ENCODE peak calls at places on chromosomes 4 and X, in nine cellular contexts. F is breast epithelium, C is nephron progenitor cell, O is fibroblast of the aortic adventitia, T is choroid plexus epithelial cell, W is tibial artery, Z is IMR-90, I is esophagus muscularis mucosa, D is MCF 10A. H is an unnamed sample.

GRCh38 chr4:151667025-151667424 is 93.8 kb downstream of the GATB start:
- DNase-seq in C (no peak), Z (peak; percentile 34), W (no peak), O (no peak), T (no peak), F (no peak), I (no peak), D (no peak), H (no peak)

GRCh38 chrX:17635231-17635630 is 102.1 kb upstream of the SCML1 start:
- DNase-seq in F (no peak), T (peak; percentile 82), O (no peak), I (no peak), D (no peak), W (no peak), Z (peak; percentile 18), C (peak; percentile 83), H (no peak)

GRCh38 chrX:21354725-21355124 is 19.5 kb upstream of the CNKSR2 start:
- DNase-seq in I (no peak), F (no peak), D (peak; percentile 25), W (no peak), Z (no peak), C (no peak), T (no peak), O (no peak), H (no peak)

GRCh38 chr4:76752911-76753494 is 144.9 kb downstream of the SOWAHB start:
- DNase-seq in I (peak; percentile 90), D (peak; percentile 93), O (peak; percentile 94), Z (peak; percentile 100), W (peak; percentile 72), T (peak; percentile 96), F (no peak), C (no peak), H (no peak)

GRCh38 chr4:106763044-106763443 is 273.1 kb downstream of the DKK2 start:
- DNase-seq in Z (no peak), F (no peak), I (no peak), O (peak; percentile 10), T (peak; percentile 14), C (no peak), W (no peak), D (peak; percentile 27), H (no peak)

GRCh38 chrX:41036668-41037326 is 48.4 kb upstream of the USP9X start:
- DNase-seq in T (no peak), Z (no peak), D (no peak), F (no peak), O (no peak), C (no peak), W (no peak), I (no peak), H (no peak)

GRCh38 chr4:54232151-54232688 is 3.1 kb downstream of the PDGFRA start:
- DNase-seq in F (peak; percentile 19), O (peak; percentile 36), T (peak; percentile 30), C (no peak), D (no peak), I (no peak), Z (no peak), W (peak; percentile 65), H (no peak)

GRCh38 chr4:7757501-7758443 is 181.9 kb downstream of the AFAP1 start:
- DNase-seq in I (no peak), T (no peak), Z (no peak), F (no peak), D (no peak), W (no peak), C (peak; percentile 73), O (no peak), H (no peak)

GRCh38 chrX:332916-333610 is 14.5 kb upstream of the GTPBP6 start:
- DNase-seq in Z (no peak), D (no peak), O (no peak), F (no peak), T (no peak), C (no peak), I (no peak), W (no peak), H (peak; percentile 5)

GRCh38 chrX:16788477-16788876 is 2.2 kb downstream of the TXLNG start:
- DNase-seq in Z (no peak), O (peak; percentile 47), T (peak; percentile 44), F (no peak), W (peak; percentile 67), C (no peak), D (peak; percentile 65), I (no peak), H (no peak)

GRCh38 chrX:39813631-39814246 is 284.0 kb downstream of the BCOR start:
- DNase-seq in Z (peak; percentile 69), C (no peak), D (peak; percentile 79), W (peak; percentile 94), T (peak; percentile 37), O (peak; percentile 86), F (peak; percentile 87), I (peak; percentile 91), H (no peak)

GRCh38 chr4:111154924-111155323 is 532.0 kb upstream of the PITX2 start:
- DNase-seq in O (no peak), C (no peak), I (no peak), D (no peak), W (no peak), F (no peak), T (no peak), Z (no peak), H (no peak)
- TF ChIP-seq CTCF in O (no peak), C (no peak), I (no peak), D (no peak), W (no peak), F (no peak), T (no peak), Z (no peak), H (no peak)

GRCh38 chr4:35151816-35152572 is 1092.3 kb downstream of the ARAP2 start:
- DNase-seq in I (no peak), Z (no peak), W (no peak), O (no peak), T (no peak), D (peak; percentile 12), C (peak; percentile 50), F (no peak), H (no peak)
- TF ChIP-seq CTCF in I (no peak), Z (no peak), W (no peak), O (no peak), T (peak; percentile 10), D (peak; percentile 20), C (peak; percentile 48), F (no peak), H (no peak)

GRCh38 chrX:38311743-38312142 is 15.6 kb downstream of the RPGR start:
- DNase-seq in W (no peak), D (no peak), Z (no peak), F (no peak), T (no peak), O (no peak), I (no peak), C (no peak), H (no peak)
- TF ChIP-seq CTCF in W (no peak), D (no peak), Z (no peak), F (no peak), T (no peak), O (no peak), I (no peak), C (no peak), H (no peak)

GRCh38 chr4:1009647-1010521 is 1.5 kb upstream of the FGFRL1 start:
- DNase-seq in W (peak; percentile 85), C (peak; percentile 80), I (no peak), F (peak; percentile 64), O (peak; percentile 41), D (peak; percentile 56), T (peak; percentile 61), Z (peak; percentile 36), H (no peak)
- TF ChIP-seq CTCF in W (peak; percentile 18), C (peak; percentile 16), I (peak; percentile 5), F (no peak), O (peak; percentile 40), D (peak; percentile 6), T (peak; percentile 23), Z (peak; percentile 33), H (no peak)

GRCh38 chr4:183798249-183798920 is 106.7 kb upstream of the STOX2 start:
- DNase-seq in Z (no peak), W (no peak), T (no peak), O (no peak), C (peak; percentile 58), I (no peak), F (no peak), D (peak; percentile 25), H (no peak)

GRCh38 chr4:183801460-183802168 is 103.5 kb upstream of the STOX2 start:
- DNase-seq in O (no peak), C (no peak), T (no peak), F (no peak), W (no peak), D (no peak), Z (no peak), I (no peak), H (no peak)

GRCh38 chr4:183797445-183798248 is 107.5 kb upstream of the STOX2 start:
- DNase-seq in W (no peak), T (peak; percentile 19), O (peak; percentile 3), C (peak; percentile 70), D (peak; percentile 46), Z (no peak), F (no peak), I (no peak), H (no peak)

GRCh38 chr4:183797041-183797444 is 108.1 kb upstream of the STOX2 start:
- DNase-seq in C (no peak), I (no peak), D (peak; percentile 11), T (no peak), O (no peak), F (no peak), W (no peak), Z (no peak), H (no peak)

GRCh38 chr4:183798921-183799307 is 106.2 kb upstream of the STOX2 start:
- DNase-seq in Z (no peak), O (no peak), C (no peak), I (no peak), W (no peak), F (no peak), D (no peak), T (no peak), H (no peak)
- TF ChIP-seq CTCF in Z (no peak), O (no peak), C (no peak), I (no peak), W (no peak), F (no peak), D (no peak), T (no peak), H (no peak)

GRCh38 chr4:165343353-165344191 is 16.1 kb downstream of the MSMO1 start:
- DNase-seq in O (peak; percentile 20), W (no peak), I (no peak), C (no peak), F (no peak), T (no peak), D (no peak), Z (no peak), H (no peak)
- TF ChIP-seq CTCF in O (peak; percentile 16), W (peak; percentile 17), I (no peak), C (no peak), F (no peak), T (peak; percentile 15), D (no peak), Z (peak; percentile 34), H (no peak)